ENCODE peak calls at places on chromosomes 1 and 21, in five cellular contexts. L is KG1; O is type B pancreatic cell; K is NCI-H1105; F is stimulated activated CD4-positive, alpha-beta T cell treated with anti-CD3 and anti-CD28 coated beads, TNF-alpha, amount 100 ng/mL, for 4 hours. E is an unnamed sample.

GRCh38 chr1:114032271-114033218 is 53.3 kb downstream of the OLFML3 start:
- DNase-seq in L (no peak), O (no peak), K (no peak), F (no peak), E (no peak)

GRCh38 chr1:82515650-82516049 is 714.9 kb downstream of the ADGRL2 start:
- DNase-seq in L (no peak), O (no peak), K (no peak), F (no peak), E (no peak)

GRCh38 chr1:30755334-30755733 is 2.2 kb downstream of the LAPTM5 start:
- DNase-seq in L (no peak), O (no peak), K (no peak), F (no peak), E (no peak)

GRCh38 chr1:152654110-152654509 is 9.1 kb upstream of the LCE2D start:
- DNase-seq in L (peak; percentile 46), O (no peak), K (peak; percentile 36), F (no peak), E (peak; percentile 58)

GRCh38 chr1:67683306-67683705 is 1.7 kb upstream of the GADD45A start:
- DNase-seq in L (no peak), O (no peak), K (no peak), F (no peak), E (no peak)

GRCh38 chr1:16617101-16617727 is 3.9 kb upstream of the NBPF1 start:
- DNase-seq in L (no peak), O (peak; percentile 78), K (no peak), F (no peak), E (no peak)

GRCh38 chr1:44962729-44963128 is 23.7 kb downstream of the EIF2B3 start:
- DNase-seq in L (no peak), O (no peak), K (no peak), F (no peak), E (no peak)

GRCh38 chr21:36499578-36500471 is 19.9 kb upstream of the CLDN14 start:
- DNase-seq in L (no peak), O (no peak), K (no peak), F (no peak), E (no peak)

GRCh38 chr1:112172294-112172882 is 182.9 kb upstream of the KCND3 start:
- DNase-seq in L (peak; percentile 1), O (no peak), K (no peak), F (no peak), E (peak; percentile 40)

GRCh38 chr1:241895013-241895412 is 47.0 kb downstream of the EXO1 start:
- DNase-seq in L (no peak), O (no peak), K (no peak), F (no peak), E (no peak)

GRCh38 chr1:109113787-109114568 is at the start of gene ELAPOR1:
- DNase-seq in L (no peak), O (peak; percentile 70), K (peak; percentile 79), F (peak; percentile 89), E (no peak)

GRCh38 chr1:206907304-206907991 is 10.2 kb downstream of the IL24 start:
- DNase-seq in L (no peak), O (no peak), K (no peak), F (no peak), E (no peak)

GRCh38 chr1:245742891-245743290 is 588.1 kb downstream of the KIF26B start:
- DNase-seq in L (no peak), O (no peak), K (no peak), F (no peak), E (no peak)

GRCh38 chr1:41861509-41862410 is 57.0 kb downstream of the HIVEP3 start:
- DNase-seq in L (no peak), O (no peak), K (no peak), F (no peak), E (no peak)

GRCh38 chr1:53379662-53380002 is 51.8 kb upstream of the LRP8 start:
- DNase-seq in L (no peak), O (no peak), K (no peak), F (no peak), E (no peak)

GRCh38 chr21:33993286-33994231 is 78.0 kb upstream of the ATP5PO start:
- DNase-seq in L (peak; percentile 90), O (no peak), K (no peak), F (no peak), E (peak; percentile 91)

GRCh38 chr1:66048011-66048410 is 255.3 kb downstream of the PDE4B start:
- DNase-seq in L (no peak), O (no peak), K (no peak), F (no peak), E (no peak)

GRCh38 chr1:15060104-15060503 is 93.4 kb upstream of the TMEM51 start:
- DNase-seq in L (no peak), O (no peak), K (no peak), F (no peak), E (no peak)

GRCh38 chr1:40820251-40820797 is 36.7 kb downstream of the KCNQ4 start:
- DNase-seq in L (no peak), O (no peak), K (no peak), F (no peak), E (no peak)

GRCh38 chr1:99849413-99849743 is 783 bp upstream of the AGL start:
- DNase-seq in L (no peak), O (no peak), K (no peak), F (no peak), E (no peak)

GRCh38 chr1:205319081-205320018 is 2.2 kb downstream of the NUAK2 start:
- DNase-seq in L (no peak), O (no peak), K (peak; percentile 91), F (no peak), E (peak; percentile 43)

GRCh38 chr1:52629021-52629643 is 3.8 kb upstream of the SHISAL2A start:
- DNase-seq in L (no peak), O (peak; percentile 74), K (no peak), F (no peak), E (no peak)